ENCODE peak calls at places on chromosomes 1 and 21, in eight cellular contexts. F is WTC11; W is ELF-1; R is kidney tubule cell; C is T-helper 2 cell treated with Interferon-gamma antibody and Interleukin-4, amounts not matched to agents 5 μg/mL and 100 μg/mL, for 36 hours; Z is ACHN; X is T47D; P is head of caudate nucleus. Y is an unnamed sample.

GRCh38 chr1:224540535-224540934 is 75.6 kb upstream of the CNIH3 start:
- DNase-seq in R (no peak), Z (no peak), C (no peak), F (no peak), P (no peak), X (no peak), W (no peak), Y (no peak)

GRCh38 chr1:22039594-22040347 is 12.7 kb upstream of the CDC42 start:
- DNase-seq in W (peak), P (no peak), Z (no peak), F (peak), C (peak), X (no peak), R (peak), Y (peak)

GRCh38 chr21:29064850-29065481 is 8.5 kb downstream of the CCT8 start:
- DNase-seq in P (no peak), X (no peak), C (no peak), Z (no peak), F (no peak), R (no peak), W (no peak), Y (no peak)

GRCh38 chr1:209597496-209597895 is 14.0 kb downstream of the CAMK1G start:
- DNase-seq in P (no peak), C (no peak), Z (no peak), X (no peak), F (no peak), R (no peak), W (no peak), Y (no peak)

GRCh38 chr1:57017201-57017600 is 51.4 kb upstream of the C8B start:
- DNase-seq in Z (no peak), P (no peak), W (no peak), F (no peak), R (peak), C (no peak), X (no peak), Y (no peak)

GRCh38 chr21:36994501-36995189 is 11.9 kb upstream of the RIPPLY3 start:
- DNase-seq in R (peak), P (no peak), X (no peak), F (peak), W (peak), C (no peak), Z (no peak), Y (no peak)

GRCh38 chr1:177854951-177855350 is 114.9 kb downstream of the SEC16B start:
- DNase-seq in W (no peak), C (no peak), X (no peak), R (no peak), F (no peak), P (no peak), Z (no peak), Y (no peak)

GRCh38 chr1:52727114-52727586 is 897 bp downstream of the ZYG11B start:
- DNase-seq in W (peak), C (no peak), F (no peak), Z (no peak), X (no peak), R (peak), P (peak), Y (no peak)

GRCh38 chr1:78864175-78864574 is 142.4 kb downstream of the ADGRL4 start:
- DNase-seq in P (no peak), R (no peak), C (no peak), F (no peak), X (no peak), Z (no peak), W (no peak), Y (no peak)

Y was measured in Caki2.